ENCODE peak calls at places on chromosome 2, in nine cellular contexts. W is fibroblast of lung, Q is PC-9, B is mesenchymal stem cell, N is H1, J is HCT116, X is neural progenitor cell, R is neuronal stem cell, V is GM23248. C is an unnamed sample.
A peak's percentile ranks its signal among the peaks of the same experiment; 100 is the strongest.

GRCh38 chr2:131543385-131543891 is 15.8 kb downstream of the CCDC74A start:
- DNase-seq in W (no peak), Q (no peak), B (no peak), N (no peak), J (no peak), X (no peak), R (no peak), V (no peak), C (no peak)

GRCh38 chr2:17232751-17233150 is 285.5 kb downstream of the RAD51AP2 start:
- DNase-seq in W (peak; percentile 63), Q (no peak), B (peak; percentile 11), N (no peak), J (no peak), X (no peak), R (no peak), V (no peak), C (no peak)

GRCh38 chr2:146720170-146720569 is 1124.7 kb upstream of the ACVR2A start:
- DNase-seq in W (no peak), Q (no peak), B (no peak), N (no peak), J (no peak), X (no peak), R (no peak), V (no peak), C (no peak)

GRCh38 chr2:222525776-222526175 is 101.4 kb downstream of the SGPP2 start:
- DNase-seq in W (no peak), Q (no peak), B (no peak), N (no peak), J (no peak), X (no peak), R (no peak), V (no peak), C (no peak)

GRCh38 chr2:214378455-214379103 is 32.3 kb upstream of the VWC2L start:
- DNase-seq in W (no peak), Q (peak; percentile 50), B (no peak), N (no peak), J (no peak), X (no peak), R (no peak), V (no peak), C (no peak)

GRCh38 chr2:145006957-145007672 is 487.2 kb upstream of the ZEB2 start:
- DNase-seq in W (peak; percentile 99), Q (no peak), B (peak; percentile 95), N (no peak), J (no peak), X (no peak), R (no peak), V (peak; percentile 99), C (peak; percentile 6)

GRCh38 chr2:34738691-34739090 is 1139.6 kb upstream of the FAM98A start:
- DNase-seq in W (no peak), Q (no peak), B (no peak), N (no peak), J (no peak), X (peak; percentile 61), R (no peak), V (no peak), C (no peak)

GRCh38 chr2:27763907-27764267 is 7.6 kb upstream of the MRPL33 start:
- DNase-seq in W (no peak), Q (no peak), B (no peak), N (no peak), J (no peak), X (no peak), R (no peak), V (no peak), C (no peak)

GRCh38 chr2:73827018-73827417 is 1.7 kb upstream of the STAMBP start:
- DNase-seq in W (peak; percentile 28), Q (no peak), B (peak; percentile 43), N (no peak), J (no peak), X (no peak), R (no peak), V (peak; percentile 63), C (peak; percentile 34)

GRCh38 chr2:217291259-217291658 is 431.4 kb upstream of the TNP1 start:
- DNase-seq in W (no peak), Q (peak; percentile 94), B (no peak), N (no peak), J (no peak), X (no peak), R (no peak), V (no peak), C (peak; percentile 33)
- H3K4me2 ChIP-seq in W (no peak overlapping the region), Q (peak overlapping the region; percentile 59), B (no peak overlapping the region), N (no peak overlapping the region), J (no peak overlapping the region), X (no peak overlapping the region), R (no peak overlapping the region), V (no peak overlapping the region), C (no peak overlapping the region)

DNA sequence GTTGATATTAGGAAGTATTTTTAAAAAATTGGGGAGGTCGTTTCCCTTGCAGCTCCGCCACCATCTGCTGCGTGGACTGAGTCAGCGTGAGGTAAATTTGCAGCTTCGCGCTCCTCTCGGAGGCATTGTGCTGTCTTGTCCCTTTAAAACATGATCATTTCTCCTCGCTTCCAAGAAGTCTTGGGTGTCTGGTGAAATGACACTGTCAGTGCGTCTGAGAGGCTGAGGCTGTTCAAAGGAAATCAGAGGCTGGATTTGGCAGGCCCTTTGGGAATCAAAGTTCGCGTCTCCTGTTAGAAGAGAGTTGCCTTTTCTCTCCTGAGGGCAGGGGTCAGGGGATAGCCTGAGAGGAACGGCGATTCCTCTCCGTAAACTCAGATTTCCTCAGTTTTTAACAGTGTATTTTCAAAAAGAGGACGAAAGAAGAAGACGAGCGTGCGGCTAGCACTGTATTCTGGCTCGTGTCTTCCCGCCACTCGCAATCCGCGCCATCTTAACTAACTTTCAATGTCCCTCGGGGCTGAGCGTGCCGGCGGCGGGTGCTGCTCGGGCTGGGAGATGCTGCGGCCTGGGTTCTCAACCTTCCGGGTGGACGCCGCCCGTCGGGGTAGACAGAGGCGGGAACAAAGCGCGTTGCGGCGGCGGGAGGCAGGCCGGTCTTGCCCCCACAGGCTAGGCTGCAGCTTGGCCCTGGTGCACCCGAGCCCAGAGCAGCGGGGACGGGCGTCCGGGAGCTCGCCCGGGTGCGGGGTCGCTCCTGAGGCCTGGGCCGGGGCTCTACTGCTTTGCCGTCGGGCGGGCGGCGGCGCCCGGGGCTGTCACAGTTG is 11.5 kb downstream of the TBR1 start:
- DNase-seq in W (no peak), Q (no peak), B (no peak), N (no peak), J (no peak), X (peak; percentile 44), R (peak; percentile 27), V (peak; percentile 17), C (no peak)
- H3K4me2 ChIP-seq in W (peak overlapping the region; percentile 15), Q (no peak overlapping the region), B (peak overlapping the region; percentile 87), N (peak overlapping the region; percentile 71), J (no peak overlapping the region), X (peak overlapping the region; percentile 69), R (peak overlapping the region; percentile 47), V (peak overlapping the region; percentile 84), C (peak overlapping the region; percentile 88)

DNA sequence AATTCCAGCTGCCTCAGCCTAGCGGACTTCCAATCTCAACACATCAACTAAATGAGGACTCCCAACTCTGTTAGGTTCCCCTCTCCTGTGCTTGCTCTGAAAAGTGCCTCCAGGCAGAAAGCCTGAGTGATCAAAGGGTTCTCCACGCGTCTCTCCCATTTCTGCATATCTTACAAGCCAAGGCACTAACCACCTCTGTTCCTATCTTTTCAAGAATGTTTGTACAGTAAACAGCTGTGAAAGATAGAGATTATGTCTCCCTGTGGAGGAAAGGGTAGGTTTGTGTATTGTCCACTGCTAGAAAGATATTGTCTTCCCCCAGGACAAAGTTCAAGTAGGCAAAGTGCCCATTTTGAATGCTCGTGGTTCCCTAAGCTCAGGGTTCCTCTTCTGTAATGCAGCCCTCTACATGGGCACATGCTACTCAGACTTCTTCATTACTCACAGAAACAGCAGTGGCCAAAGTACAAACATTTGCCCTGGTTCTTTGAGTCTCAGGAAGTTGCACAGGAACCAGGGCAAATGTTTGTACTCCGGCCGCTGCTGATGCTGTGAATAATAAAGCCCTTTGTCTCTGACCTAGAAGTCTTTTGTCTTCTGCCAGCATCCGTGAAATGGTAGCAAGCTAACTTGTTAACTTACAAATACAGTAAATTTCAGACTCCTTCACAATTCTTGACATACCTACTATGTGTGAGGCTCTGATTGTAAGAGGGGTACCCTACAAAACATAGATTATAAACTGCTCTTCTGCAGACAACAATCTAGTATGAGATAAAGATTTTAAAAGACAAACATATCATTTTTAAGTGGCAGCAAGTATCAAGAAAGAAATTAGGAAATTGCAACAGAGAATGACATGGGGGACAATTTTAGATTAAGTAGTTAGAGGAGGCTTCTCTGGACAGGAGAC is 44.5 kb downstream of the PKDCC start:
- DNase-seq in W (peak; percentile 25), Q (no peak), B (peak; percentile 40), N (no peak), J (no peak), X (peak; percentile 48), R (no peak), V (no peak), C (peak; percentile 66)
- H3K4me2 ChIP-seq in W (no peak overlapping the region), Q (no peak overlapping the region), B (no peak overlapping the region), N (peak overlapping the region; percentile 26), J (no peak overlapping the region), X (peak overlapping the region; percentile 36), R (no peak overlapping the region), V (no peak overlapping the region), C (peak overlapping the region; percentile 67)

GRCh38 chr2:59930430-59930829 is 623.0 kb downstream of the BCL11A start:
- DNase-seq in W (no peak), Q (no peak), B (no peak), N (no peak), J (no peak), X (no peak), R (no peak), V (no peak), C (no peak)
- H3K4me2 ChIP-seq in W (no peak overlapping the region), Q (no peak overlapping the region), B (no peak overlapping the region), N (no peak overlapping the region), J (no peak overlapping the region), X (peak overlapping the region; percentile 38), R (no peak overlapping the region), V (no peak overlapping the region), C (no peak overlapping the region)

GRCh38 chr2:219443016-219443696 is 8.5 kb downstream of the SPEG start:
- DNase-seq in W (no peak), Q (no peak), B (no peak), N (no peak), J (no peak), X (no peak), R (no peak), V (peak; percentile 66), C (no peak)
- H3K4me2 ChIP-seq in W (peak overlapping the region; percentile 25), Q (peak overlapping the region; percentile 93), B (peak overlapping the region; percentile 74), N (peak overlapping the region; percentile 44), J (peak overlapping the region; percentile 100), X (peak overlapping the region; percentile 94), R (peak overlapping the region; percentile 67), V (peak overlapping the region; percentile 86), C (peak overlapping the region; percentile 99)

GRCh38 chr2:69010437-69011194 is 2.4 kb upstream of the ANTXR1 start:
- DNase-seq in W (no peak), Q (no peak), B (no peak), N (no peak), J (no peak), X (no peak), R (no peak), V (peak; percentile 69), C (no peak)

GRCh38 chr2:69013837-69014796 is 1.1 kb downstream of the ANTXR1 start:
- DNase-seq in W (peak; percentile 57), Q (no peak), B (peak; percentile 58), N (no peak), J (no peak), X (peak; percentile 25), R (no peak), V (peak; percentile 75), C (peak; percentile 39)

GRCh38 chr2:69012310-69013122 is 463 bp upstream of the ANTXR1 start:
- DNase-seq in W (peak; percentile 39), Q (no peak), B (peak; percentile 81), N (no peak), J (peak; percentile 23), X (peak; percentile 3), R (peak; percentile 38), V (peak; percentile 88), C (peak; percentile 76)

GRCh38 chr2:69011611-69012157 is 1.3 kb upstream of the ANTXR1 start:
- DNase-seq in W (no peak), Q (no peak), B (no peak), N (no peak), J (no peak), X (peak; percentile 5), R (no peak), V (no peak), C (no peak)

GRCh38 chr2:69013123-69013836 is at the start of gene ANTXR1:
- DNase-seq in W (peak; percentile 80), Q (peak; percentile 63), B (peak; percentile 85), N (no peak), J (peak; percentile 53), X (peak; percentile 82), R (peak; percentile 70), V (peak; percentile 86), C (peak; percentile 69)
- H3K4me2 ChIP-seq in W (peak within 1 kb of the TSS; percentile 98), Q (peak within 1 kb of the TSS; percentile 97), B (peak within 1 kb of the TSS; percentile 78), N (peak within 1 kb of the TSS; percentile 88), J (peak within 1 kb of the TSS; percentile 85), X (peak within 1 kb of the TSS; percentile 80), R (peak within 1 kb of the TSS; percentile 81), V (peak within 1 kb of the TSS; percentile 98), C (peak within 1 kb of the TSS; percentile 82)